ENCODE peak calls at places on chromosomes 6 and 20, in six cellular contexts. One of them, this sample, is unnamed.

GRCh38 chr20:54201268-54201846 is 6.5 kb upstream of the PFDN4 start:
- DNase-seq in HepG2: no peak
- DNase-seq in HCT116: no peak
- DNase-seq in K562: no peak
- DNase-seq in H1: no peak
- DNase-seq in GM12878: no peak
- DNase-seq in this sample: no peak

GRCh38 chr20:4937422-4938319 is 63.6 kb downstream of the SLC23A2 start:
- DNase-seq in HepG2: peak; percentile 74
- DNase-seq in HCT116: no peak
- DNase-seq in K562: no peak
- DNase-seq in H1: no peak
- DNase-seq in GM12878: no peak
- DNase-seq in this sample: no peak

GRCh38 chr6:119255492-119255891 is 94.1 kb downstream of the MAN1A1 start:
- DNase-seq in HepG2: no peak
- DNase-seq in HCT116: peak; percentile 55
- DNase-seq in K562: no peak
- DNase-seq in H1: no peak
- DNase-seq in GM12878: no peak
- DNase-seq in this sample: no peak

GRCh38 chr6:35500782-35501181 is 3.9 kb upstream of the TEAD3 start:
- DNase-seq in HepG2: peak; percentile 34
- DNase-seq in HCT116: no peak
- DNase-seq in K562: no peak
- DNase-seq in H1: no peak
- DNase-seq in GM12878: no peak
- DNase-seq in this sample: no peak

GRCh38 chr20:61744691-61745396 is 320.8 kb downstream of the TAF4 start:
- DNase-seq in HepG2: no peak
- DNase-seq in HCT116: no peak
- DNase-seq in K562: no peak
- DNase-seq in H1: no peak
- DNase-seq in GM12878: no peak
- DNase-seq in this sample: no peak

GRCh38 chr20:58719971-58720371 is 27.4 kb downstream of the NPEPL1 start:
- DNase-seq in HepG2: no peak
- DNase-seq in HCT116: no peak
- DNase-seq in K562: no peak
- DNase-seq in H1: no peak
- DNase-seq in GM12878: no peak
- DNase-seq in this sample: no peak

GRCh38 chr20:12790856-12791255 is 217.9 kb upstream of the SPTLC3 start:
- DNase-seq in HepG2: no peak
- DNase-seq in HCT116: no peak
- DNase-seq in K562: no peak
- DNase-seq in H1: no peak
- DNase-seq in GM12878: no peak
- DNase-seq in this sample: no peak

GRCh38 chr6:31143148-31143547 is 4.3 kb upstream of the PSORS1C2 start:
- DNase-seq in HepG2: no peak
- DNase-seq in HCT116: no peak
- DNase-seq in K562: no peak
- DNase-seq in H1: no peak
- DNase-seq in GM12878: no peak
- DNase-seq in this sample: no peak

GRCh38 chr20:25139061-25139705 is 56.3 kb upstream of the ENTPD6 start:
- DNase-seq in HepG2: peak; percentile 84
- DNase-seq in HCT116: peak; percentile 32
- DNase-seq in K562: no peak
- DNase-seq in H1: no peak
- DNase-seq in GM12878: no peak
- DNase-seq in this sample: no peak

GRCh38 chr6:33375143-33375649 is 16.4 kb upstream of the KIFC1 start:
- DNase-seq in HepG2: no peak
- DNase-seq in HCT116: no peak
- DNase-seq in K562: no peak
- DNase-seq in H1: no peak
- DNase-seq in GM12878: no peak
- DNase-seq in this sample: no peak

GRCh38 chr6:72788188-72788587 is 166.3 kb downstream of the KCNQ5 start:
- DNase-seq in HepG2: no peak
- DNase-seq in HCT116: no peak
- DNase-seq in K562: no peak
- DNase-seq in H1: no peak
- DNase-seq in GM12878: no peak
- DNase-seq in this sample: no peak

GRCh38 chr20:44187763-44188709 is 1.0 kb upstream of the JPH2 start:
- DNase-seq in HepG2: no peak
- DNase-seq in HCT116: no peak
- DNase-seq in K562: no peak
- DNase-seq in H1: no peak
- DNase-seq in GM12878: no peak
- DNase-seq in this sample: no peak
- TF ChIP-seq ZNF274 in HepG2: no peak
- TF ChIP-seq ZNF274 in HCT116: no peak
- TF ChIP-seq ZNF274 in K562: no peak
- TF ChIP-seq ZNF274 in H1: no peak
- TF ChIP-seq ZNF274 in GM12878: no peak
- TF ChIP-seq ZNF274 in this sample: no peak

DNA sequence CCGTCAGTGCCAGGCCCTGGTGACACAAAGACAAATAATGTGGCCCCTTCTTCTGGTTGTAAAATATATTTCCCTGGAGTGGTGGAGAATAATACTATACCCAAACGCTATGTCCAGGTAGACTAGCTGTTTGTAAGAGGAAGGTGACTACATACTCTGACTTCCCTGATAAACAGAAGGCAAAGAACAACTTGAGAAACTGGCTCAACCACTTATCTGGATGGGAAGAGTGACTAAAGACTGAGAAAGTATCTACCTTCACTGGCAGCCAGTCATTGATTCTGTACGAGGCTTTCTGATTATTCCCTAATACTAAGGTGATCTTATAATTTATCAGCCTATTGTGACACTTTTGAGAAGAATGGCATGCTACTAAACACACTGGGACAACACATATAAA is 569.7 kb downstream of the EPHA7 start:
- DNase-seq in HepG2: no peak
- DNase-seq in HCT116: no peak
- DNase-seq in K562: no peak
- DNase-seq in H1: no peak
- DNase-seq in GM12878: no peak
- DNase-seq in this sample: no peak
- H3K9ac ChIP-seq in HepG2: no peak overlapping the region
- H3K9ac ChIP-seq in HCT116: no peak overlapping the region
- H3K9ac ChIP-seq in K562: no peak overlapping the region
- H3K9ac ChIP-seq in H1: no peak overlapping the region
- H3K9ac ChIP-seq in GM12878: no peak overlapping the region
- H3K9ac ChIP-seq in this sample: no peak overlapping the region

GRCh38 chr6:56693246-56693607 is 50.5 kb upstream of the DST start:
- DNase-seq in HepG2: peak; percentile 75
- DNase-seq in HCT116: no peak
- DNase-seq in K562: no peak
- DNase-seq in H1: no peak
- DNase-seq in GM12878: no peak
- DNase-seq in this sample: no peak
- TF ChIP-seq YY1 in HepG2: no peak
- TF ChIP-seq YY1 in HCT116: no peak
- TF ChIP-seq YY1 in K562: no peak
- TF ChIP-seq YY1 in H1: no peak
- TF ChIP-seq YY1 in GM12878: no peak
- TF ChIP-seq YY1 in this sample: no peak

DNA sequence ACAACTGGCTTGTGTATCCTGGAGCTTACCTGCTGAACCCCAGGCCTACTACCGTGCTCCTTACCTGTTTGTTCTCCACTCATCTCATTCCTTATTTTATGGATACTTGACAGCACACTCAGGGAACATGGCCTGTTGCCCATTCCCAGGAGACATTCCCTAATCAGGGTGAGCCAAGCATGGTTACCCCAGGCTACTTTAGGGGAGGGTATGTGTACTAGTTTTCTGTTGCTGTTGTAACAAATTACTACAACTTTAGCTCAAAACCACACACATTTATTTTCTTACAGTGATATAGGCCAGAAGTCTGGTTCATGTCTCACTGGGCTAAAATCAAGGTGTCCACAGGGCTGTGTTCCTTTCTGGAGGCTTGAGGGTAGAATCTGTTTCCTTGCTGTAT is 15.0 kb upstream of the TRAM2 start:
- DNase-seq in HepG2: no peak
- DNase-seq in HCT116: no peak
- DNase-seq in K562: no peak
- DNase-seq in H1: no peak
- DNase-seq in GM12878: no peak
- DNase-seq in this sample: no peak
- TF ChIP-seq ZNF274 in HepG2: no peak
- TF ChIP-seq ZNF274 in HCT116: no peak
- TF ChIP-seq ZNF274 in K562: no peak
- TF ChIP-seq ZNF274 in H1: no peak
- TF ChIP-seq ZNF274 in GM12878: no peak
- TF ChIP-seq ZNF274 in this sample: no peak

GRCh38 chr6:42519779-42520178 is 44.0 kb upstream of the UBR2 start:
- DNase-seq in HepG2: no peak
- DNase-seq in HCT116: no peak
- DNase-seq in K562: no peak
- DNase-seq in H1: no peak
- DNase-seq in GM12878: no peak
- DNase-seq in this sample: no peak
- H3K9ac ChIP-seq in HepG2: no peak overlapping the region
- H3K9ac ChIP-seq in HCT116: no peak overlapping the region
- H3K9ac ChIP-seq in K562: no peak overlapping the region
- H3K9ac ChIP-seq in H1: no peak overlapping the region
- H3K9ac ChIP-seq in GM12878: no peak overlapping the region
- H3K9ac ChIP-seq in this sample: no peak overlapping the region

GRCh38 chr6:150491131-150491795 is 108.4 kb upstream of the PLEKHG1 start:
- DNase-seq in HepG2: no peak
- DNase-seq in HCT116: peak; percentile 57
- DNase-seq in K562: no peak
- DNase-seq in H1: no peak
- DNase-seq in GM12878: peak; percentile 24
- DNase-seq in this sample: no peak
- TF ChIP-seq YY1 in HepG2: no peak
- TF ChIP-seq YY1 in HCT116: no peak
- TF ChIP-seq YY1 in K562: no peak
- TF ChIP-seq YY1 in H1: no peak
- TF ChIP-seq YY1 in GM12878: no peak
- TF ChIP-seq YY1 in this sample: no peak

This sample was measured in NT2/D1.